ENCODE peak calls at places on chromosomes 2 and 18, in nine cellular contexts. One of them, this sample, is unnamed.
A peak's percentile ranks its signal among the peaks of the same experiment; 100 is the strongest.

GRCh38 chr2:186636800-186637795 is 47.2 kb downstream of the ITGAV start:
- DNase-seq in heart left ventricle: no peak
- DNase-seq in germinal center: no peak
- DNase-seq in G401: no peak
- DNase-seq in A549: no peak
- DNase-seq in activated CD4-positive, alpha-beta T cell treated with anti-CD3 and anti-CD28 coated beads, Interleukin-2, amount 50 U/mL, for 4 hours: no peak
- DNase-seq in ACHN: no peak
- DNase-seq in nucleus accumbens: no peak
- DNase-seq in left lung: no peak
- DNase-seq in this sample: no peak

GRCh38 chr2:121377676-121378075 is 92.7 kb upstream of the TFCP2L1 start:
- DNase-seq in heart left ventricle: no peak
- DNase-seq in germinal center: no peak
- DNase-seq in G401: no peak
- DNase-seq in A549: no peak
- DNase-seq in activated CD4-positive, alpha-beta T cell treated with anti-CD3 and anti-CD28 coated beads, Interleukin-2, amount 50 U/mL, for 4 hours: no peak
- DNase-seq in ACHN: no peak
- DNase-seq in nucleus accumbens: no peak
- DNase-seq in left lung: no peak
- DNase-seq in this sample: no peak

GRCh38 chr18:74485860-74486849 is 10.0 kb upstream of the CNDP2 start:
- DNase-seq in heart left ventricle: no peak
- DNase-seq in germinal center: no peak
- DNase-seq in G401: no peak
- DNase-seq in A549: no peak
- DNase-seq in activated CD4-positive, alpha-beta T cell treated with anti-CD3 and anti-CD28 coated beads, Interleukin-2, amount 50 U/mL, for 4 hours: no peak
- DNase-seq in ACHN: no peak
- DNase-seq in nucleus accumbens: no peak
- DNase-seq in left lung: no peak
- DNase-seq in this sample: no peak

GRCh38 chr2:117942551-117942950 is 71.3 kb downstream of the CCDC93 start:
- DNase-seq in heart left ventricle: no peak
- DNase-seq in germinal center: no peak
- DNase-seq in G401: no peak
- DNase-seq in A549: no peak
- DNase-seq in activated CD4-positive, alpha-beta T cell treated with anti-CD3 and anti-CD28 coated beads, Interleukin-2, amount 50 U/mL, for 4 hours: no peak
- DNase-seq in ACHN: no peak
- DNase-seq in nucleus accumbens: no peak
- DNase-seq in left lung: no peak
- DNase-seq in this sample: no peak

GRCh38 chr2:66433945-66434678 is 813 bp upstream of the MEIS1 start:
- DNase-seq in heart left ventricle: peak; percentile 81
- DNase-seq in germinal center: no peak
- DNase-seq in G401: peak; percentile 70
- DNase-seq in A549: peak; percentile 60
- DNase-seq in activated CD4-positive, alpha-beta T cell treated with anti-CD3 and anti-CD28 coated beads, Interleukin-2, amount 50 U/mL, for 4 hours: no peak
- DNase-seq in ACHN: peak; percentile 41
- DNase-seq in nucleus accumbens: no peak
- DNase-seq in left lung: peak; percentile 79
- DNase-seq in this sample: peak; percentile 64

GRCh38 chr2:239550336-239550735 is 149.5 kb upstream of the HDAC4 start:
- DNase-seq in heart left ventricle: no peak
- DNase-seq in germinal center: no peak
- DNase-seq in G401: no peak
- DNase-seq in A549: no peak
- DNase-seq in activated CD4-positive, alpha-beta T cell treated with anti-CD3 and anti-CD28 coated beads, Interleukin-2, amount 50 U/mL, for 4 hours: no peak
- DNase-seq in ACHN: no peak
- DNase-seq in nucleus accumbens: no peak
- DNase-seq in left lung: no peak
- DNase-seq in this sample: no peak

GRCh38 chr2:140472676-140473075 is 1658.1 kb downstream of the LRP1B start:
- DNase-seq in heart left ventricle: no peak
- DNase-seq in germinal center: no peak
- DNase-seq in G401: no peak
- DNase-seq in A549: no peak
- DNase-seq in activated CD4-positive, alpha-beta T cell treated with anti-CD3 and anti-CD28 coated beads, Interleukin-2, amount 50 U/mL, for 4 hours: no peak
- DNase-seq in ACHN: no peak
- DNase-seq in nucleus accumbens: no peak
- DNase-seq in left lung: no peak
- DNase-seq in this sample: no peak

GRCh38 chr2:44392338-44392943 is 30.7 kb downstream of the CAMKMT start:
- DNase-seq in heart left ventricle: no peak
- DNase-seq in germinal center: peak; percentile 2
- DNase-seq in G401: peak; percentile 48
- DNase-seq in A549: peak; percentile 21
- DNase-seq in activated CD4-positive, alpha-beta T cell treated with anti-CD3 and anti-CD28 coated beads, Interleukin-2, amount 50 U/mL, for 4 hours: peak; percentile 42
- DNase-seq in ACHN: peak; percentile 60
- DNase-seq in nucleus accumbens: no peak
- DNase-seq in left lung: no peak
- DNase-seq in this sample: no peak

GRCh38 chr2:71798266-71799012 is 345.1 kb downstream of the DYSF start:
- DNase-seq in heart left ventricle: no peak
- DNase-seq in germinal center: no peak
- DNase-seq in G401: peak; percentile 11
- DNase-seq in A549: peak; percentile 74
- DNase-seq in activated CD4-positive, alpha-beta T cell treated with anti-CD3 and anti-CD28 coated beads, Interleukin-2, amount 50 U/mL, for 4 hours: no peak
- DNase-seq in ACHN: peak; percentile 57
- DNase-seq in nucleus accumbens: no peak
- DNase-seq in left lung: no peak
- DNase-seq in this sample: no peak

GRCh38 chr2:170255971-170256370 is 78.0 kb downstream of the MYO3B start:
- DNase-seq in heart left ventricle: no peak
- DNase-seq in germinal center: no peak
- DNase-seq in G401: no peak
- DNase-seq in A549: no peak
- DNase-seq in activated CD4-positive, alpha-beta T cell treated with anti-CD3 and anti-CD28 coated beads, Interleukin-2, amount 50 U/mL, for 4 hours: no peak
- DNase-seq in ACHN: no peak
- DNase-seq in nucleus accumbens: no peak
- DNase-seq in left lung: no peak
- DNase-seq in this sample: no peak

GRCh38 chr2:135600915-135601314 is 69.6 kb downstream of the R3HDM1 start:
- DNase-seq in heart left ventricle: no peak
- DNase-seq in germinal center: no peak
- DNase-seq in G401: no peak
- DNase-seq in A549: no peak
- DNase-seq in activated CD4-positive, alpha-beta T cell treated with anti-CD3 and anti-CD28 coated beads, Interleukin-2, amount 50 U/mL, for 4 hours: no peak
- DNase-seq in ACHN: peak; percentile 19
- DNase-seq in nucleus accumbens: no peak
- DNase-seq in left lung: no peak
- DNase-seq in this sample: no peak

GRCh38 chr18:3845176-3845575 is 395.2 kb downstream of the TGIF1 start:
- DNase-seq in heart left ventricle: no peak
- DNase-seq in germinal center: no peak
- DNase-seq in G401: peak; percentile 71
- DNase-seq in A549: no peak
- DNase-seq in activated CD4-positive, alpha-beta T cell treated with anti-CD3 and anti-CD28 coated beads, Interleukin-2, amount 50 U/mL, for 4 hours: no peak
- DNase-seq in ACHN: peak; percentile 35
- DNase-seq in nucleus accumbens: no peak
- DNase-seq in left lung: no peak
- DNase-seq in this sample: no peak

GRCh38 chr2:15784106-15784885 is 156.1 kb upstream of the MYCN start:
- DNase-seq in heart left ventricle: no peak
- DNase-seq in germinal center: no peak
- DNase-seq in G401: no peak
- DNase-seq in A549: no peak
- DNase-seq in activated CD4-positive, alpha-beta T cell treated with anti-CD3 and anti-CD28 coated beads, Interleukin-2, amount 50 U/mL, for 4 hours: no peak
- DNase-seq in ACHN: no peak
- DNase-seq in nucleus accumbens: no peak
- DNase-seq in left lung: no peak
- DNase-seq in this sample: no peak

GRCh38 chr18:5895886-5896740 is 791 bp upstream of the TMEM200C start:
- DNase-seq in heart left ventricle: peak; percentile 66
- DNase-seq in germinal center: peak; percentile 24
- DNase-seq in G401: no peak
- DNase-seq in A549: no peak
- DNase-seq in activated CD4-positive, alpha-beta T cell treated with anti-CD3 and anti-CD28 coated beads, Interleukin-2, amount 50 U/mL, for 4 hours: no peak
- DNase-seq in ACHN: peak; percentile 8
- DNase-seq in nucleus accumbens: no peak
- DNase-seq in left lung: peak; percentile 84
- DNase-seq in this sample: peak; percentile 6

GRCh38 chr2:221166283-221166682 is 405.8 kb downstream of the EPHA4 start:
- DNase-seq in heart left ventricle: no peak
- DNase-seq in germinal center: peak; percentile 2
- DNase-seq in G401: no peak
- DNase-seq in A549: no peak
- DNase-seq in activated CD4-positive, alpha-beta T cell treated with anti-CD3 and anti-CD28 coated beads, Interleukin-2, amount 50 U/mL, for 4 hours: no peak
- DNase-seq in ACHN: no peak
- DNase-seq in nucleus accumbens: no peak
- DNase-seq in left lung: no peak
- DNase-seq in this sample: no peak

GRCh38 chr2:137249463-137249862 is 484.1 kb downstream of the THSD7B start:
- DNase-seq in heart left ventricle: no peak
- DNase-seq in germinal center: no peak
- DNase-seq in G401: no peak
- DNase-seq in A549: no peak
- DNase-seq in activated CD4-positive, alpha-beta T cell treated with anti-CD3 and anti-CD28 coated beads, Interleukin-2, amount 50 U/mL, for 4 hours: no peak
- DNase-seq in ACHN: no peak
- DNase-seq in nucleus accumbens: no peak
- DNase-seq in left lung: no peak
- DNase-seq in this sample: no peak

GRCh38 chr18:45174755-45175154 is 440.5 kb upstream of the SLC14A2 start:
- DNase-seq in heart left ventricle: no peak
- DNase-seq in germinal center: no peak
- DNase-seq in G401: no peak
- DNase-seq in A549: no peak
- DNase-seq in activated CD4-positive, alpha-beta T cell treated with anti-CD3 and anti-CD28 coated beads, Interleukin-2, amount 50 U/mL, for 4 hours: no peak
- DNase-seq in ACHN: no peak
- DNase-seq in nucleus accumbens: no peak
- DNase-seq in left lung: no peak
- DNase-seq in this sample: no peak

GRCh38 chr2:60819155-60819862 is 62.1 kb upstream of the REL start:
- DNase-seq in heart left ventricle: no peak
- DNase-seq in germinal center: no peak
- DNase-seq in G401: no peak
- DNase-seq in A549: no peak
- DNase-seq in activated CD4-positive, alpha-beta T cell treated with anti-CD3 and anti-CD28 coated beads, Interleukin-2, amount 50 U/mL, for 4 hours: peak; percentile 86
- DNase-seq in ACHN: no peak
- DNase-seq in nucleus accumbens: no peak
- DNase-seq in left lung: no peak
- DNase-seq in this sample: no peak

GRCh38 chr2:224417947-224418346 is 16.0 kb upstream of the FAM124B start:
- DNase-seq in heart left ventricle: no peak
- DNase-seq in germinal center: no peak
- DNase-seq in G401: no peak
- DNase-seq in A549: no peak
- DNase-seq in activated CD4-positive, alpha-beta T cell treated with anti-CD3 and anti-CD28 coated beads, Interleukin-2, amount 50 U/mL, for 4 hours: no peak
- DNase-seq in ACHN: no peak
- DNase-seq in nucleus accumbens: no peak
- DNase-seq in left lung: no peak
- DNase-seq in this sample: no peak

GRCh38 chr2:124501575-124502152 is 476.6 kb downstream of the CNTNAP5 start:
- DNase-seq in heart left ventricle: no peak
- DNase-seq in germinal center: no peak
- DNase-seq in G401: no peak
- DNase-seq in A549: no peak
- DNase-seq in activated CD4-positive, alpha-beta T cell treated with anti-CD3 and anti-CD28 coated beads, Interleukin-2, amount 50 U/mL, for 4 hours: no peak
- DNase-seq in ACHN: no peak
- DNase-seq in nucleus accumbens: no peak
- DNase-seq in left lung: no peak
- DNase-seq in this sample: no peak

GRCh38 chr2:70991742-70992141 is 2.9 kb downstream of the TEX261 start:
- DNase-seq in heart left ventricle: no peak
- DNase-seq in germinal center: no peak
- DNase-seq in G401: no peak
- DNase-seq in A549: no peak
- DNase-seq in activated CD4-positive, alpha-beta T cell treated with anti-CD3 and anti-CD28 coated beads, Interleukin-2, amount 50 U/mL, for 4 hours: no peak
- DNase-seq in ACHN: no peak
- DNase-seq in nucleus accumbens: no peak
- DNase-seq in left lung: no peak
- DNase-seq in this sample: no peak

GRCh38 chr2:178403671-178404379 is 47.1 kb downstream of the PRKRA start:
- DNase-seq in heart left ventricle: no peak
- DNase-seq in germinal center: no peak
- DNase-seq in G401: no peak
- DNase-seq in A549: no peak
- DNase-seq in activated CD4-positive, alpha-beta T cell treated with anti-CD3 and anti-CD28 coated beads, Interleukin-2, amount 50 U/mL, for 4 hours: no peak
- DNase-seq in ACHN: no peak
- DNase-seq in nucleus accumbens: no peak
- DNase-seq in left lung: no peak
- DNase-seq in this sample: no peak

This sample was measured in Caki2.